ENCODE peak calls at places on chromosomes 11 and 22, in eight cellular contexts. V is choroid plexus epithelial cell, I is fibroblast of pulmonary artery, Y is WERI-Rb-1, X is MM.1S, C is HL-60, P is psoas muscle, O is brain microvascular endothelial cell. L is an unnamed sample.

GRCh38 chr11:44457862-44458261 is 107.6 kb upstream of the CD82 start:
- DNase-seq in I (no peak), X (no peak), P (no peak), Y (no peak), O (no peak), C (no peak), V (no peak), L (no peak)

GRCh38 chr11:13772223-13773046 is 104.0 kb downstream of the FAR1 start:
- DNase-seq in X (peak; percentile 80), P (no peak), Y (peak; percentile 20), V (peak; percentile 84), C (peak; percentile 29), I (peak; percentile 80), O (peak; percentile 28), L (peak; percentile 74)

GRCh38 chr22:31477329-31477728 is 12.3 kb downstream of the EIF4ENIF1 start:
- DNase-seq in I (no peak), Y (no peak), X (peak; percentile 60), C (no peak), O (no peak), V (no peak), P (no peak), L (peak; percentile 73)

GRCh38 chr22:20453222-20453621 is 15.6 kb upstream of the SCARF2 start:
- DNase-seq in Y (no peak), I (no peak), C (no peak), V (no peak), O (no peak), X (no peak), P (no peak), L (no peak)

GRCh38 chr11:91755951-91756707 is 468.5 kb upstream of the FAT3 start:
- DNase-seq in I (no peak), P (no peak), C (no peak), O (no peak), Y (no peak), X (no peak), V (no peak), L (no peak)

GRCh38 chr11:100354736-100355135 is 332.4 kb upstream of the ARHGAP42 start:
- DNase-seq in X (no peak), V (peak; percentile 13), P (no peak), Y (no peak), C (no peak), O (peak; percentile 20), I (no peak), L (no peak)

GRCh38 chr11:10792385-10793068 is 16.2 kb downstream of the EIF4G2 start:
- DNase-seq in C (peak; percentile 87), I (peak; percentile 76), V (peak; percentile 73), P (peak; percentile 95), O (peak; percentile 65), Y (peak; percentile 94), X (peak; percentile 79), L (peak; percentile 88)

GRCh38 chr11:107716884-107717532 is 5.2 kb upstream of the SLN start:
- DNase-seq in Y (no peak), P (no peak), C (no peak), X (no peak), O (peak; percentile 34), I (no peak), V (no peak), L (no peak)

GRCh38 chr22:18024276-18024939 is at the start of gene MICAL3:
- DNase-seq in V (peak; percentile 64), C (peak; percentile 18), Y (peak; percentile 60), I (peak; percentile 64), O (no peak), X (peak; percentile 80), P (peak; percentile 79), L (peak; percentile 69)

GRCh38 chr11:44199298-44199697 is 103.8 kb downstream of the EXT2 start:
- DNase-seq in C (no peak), I (no peak), X (no peak), Y (no peak), O (no peak), P (no peak), V (no peak), L (no peak)

GRCh38 chr11:2577071-2578005 is 122.5 kb downstream of the KCNQ1OT1 start:
- DNase-seq in V (no peak), P (peak; percentile 46), Y (peak; percentile 6), C (no peak), I (no peak), O (no peak), X (no peak), L (no peak)

GRCh38 chr22:17816649-17817048 is 42.4 kb upstream of the BID start:
- DNase-seq in P (no peak), Y (no peak), C (no peak), X (no peak), V (no peak), O (no peak), I (no peak), L (no peak)

GRCh38 chr11:35622070-35622469 is 3.8 kb downstream of the FJX1 start:
- DNase-seq in P (no peak), C (no peak), X (no peak), I (peak; percentile 88), O (peak; percentile 79), Y (no peak), V (peak; percentile 92), L (no peak)

GRCh38 chr11:75759832-75760231 is 8.7 kb upstream of the DGAT2 start:
- DNase-seq in C (no peak), O (no peak), P (no peak), I (no peak), X (no peak), V (no peak), Y (no peak), L (no peak)

GRCh38 chr11:119347242-119347641 is 737 bp upstream of the MFRP start:
- DNase-seq in X (no peak), V (no peak), Y (no peak), C (no peak), O (no peak), P (no peak), I (no peak), L (no peak)

GRCh38 chr22:39991164-39991860 is 3.4 kb upstream of the FAM83F start:
- DNase-seq in Y (no peak), C (no peak), V (no peak), X (no peak), I (no peak), P (no peak), O (no peak), L (no peak)

GRCh38 chr22:31822523-31822922 is 68.7 kb downstream of the DEPDC5 start:
- DNase-seq in C (no peak), X (no peak), V (no peak), I (no peak), O (no peak), Y (no peak), P (no peak), L (no peak)

GRCh38 chr22:22105364-22105763 is 122.8 kb upstream of the TOP3B start:
- DNase-seq in V (no peak), P (no peak), Y (no peak), X (no peak), O (no peak), I (no peak), C (no peak), L (no peak)

GRCh38 chr22:22099833-22100812 is 117.5 kb upstream of the TOP3B start:
- DNase-seq in I (peak; percentile 24), X (peak; percentile 31), O (peak; percentile 13), P (no peak), V (peak; percentile 49), C (peak; percentile 26), Y (peak; percentile 32), L (peak; percentile 5)

GRCh38 chr22:22106855-22107254 is 124.3 kb upstream of the TOP3B start:
- DNase-seq in C (no peak), V (no peak), O (no peak), P (no peak), X (no peak), I (no peak), Y (no peak), L (no peak)

GRCh38 chr22:22099194-22099486 is 116.6 kb upstream of the TOP3B start:
- DNase-seq in C (no peak), Y (no peak), V (no peak), P (no peak), O (no peak), I (no peak), X (peak; percentile 49), L (peak; percentile 43)

GRCh38 chr22:22103078-22103593 is 120.5 kb upstream of the TOP3B start:
- DNase-seq in X (no peak), P (no peak), O (no peak), C (peak; percentile 26), Y (peak; percentile 28), I (peak; percentile 11), V (peak; percentile 13), L (peak; percentile 19)
- TF ChIP-seq CTCF in X (peak; percentile 56), P (peak; percentile 19), O (peak; percentile 71), C (no peak), Y (peak; percentile 78), I (peak; percentile 54), V (peak; percentile 64), L (peak; percentile 47)

GRCh38 chr22:41862160-41862529 is 29.2 kb downstream of the SREBF2 start:
- DNase-seq in Y (no peak), I (peak; percentile 40), O (no peak), C (peak; percentile 74), P (no peak), V (peak; percentile 49), X (no peak), L (peak; percentile 85)
- H3K4me3 ChIP-seq in Y (no peak overlapping the region), I (no peak overlapping the region), O (no peak overlapping the region), C (no peak overlapping the region), P (no peak overlapping the region), V (no peak overlapping the region), X (no peak overlapping the region), L (peak overlapping the region; percentile 29)

DNA sequence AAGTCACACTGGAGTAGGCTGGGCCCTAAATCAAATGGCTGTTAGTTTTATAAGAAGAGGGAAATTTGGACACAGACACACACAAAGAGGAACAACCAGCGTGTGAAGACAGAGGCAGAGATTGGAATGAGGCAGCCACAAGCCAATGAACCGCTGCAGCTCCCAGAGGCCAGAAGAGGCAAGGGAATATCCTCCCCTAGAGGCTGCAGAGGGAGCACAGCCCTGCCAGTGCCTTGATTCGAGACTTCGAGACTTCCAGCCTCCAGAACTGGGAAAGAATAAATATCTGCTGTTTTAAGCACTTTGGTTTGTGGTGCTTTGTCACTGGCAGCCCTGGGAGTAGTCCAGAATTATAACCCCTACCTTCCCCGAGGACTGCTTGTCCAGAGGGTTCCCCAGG is 484.4 kb downstream of the MN1 start:
- DNase-seq in P (no peak), X (no peak), Y (peak; percentile 33), I (peak; percentile 28), C (no peak), V (no peak), O (no peak), L (no peak)
- TF ChIP-seq CTCF in P (no peak), X (no peak), Y (peak; percentile 74), I (peak; percentile 31), C (no peak), V (peak; percentile 33), O (peak; percentile 48), L (no peak)

GRCh38 chr11:69913591-69914285 is 94.5 kb upstream of the FGF3 start:
- DNase-seq in O (no peak), I (no peak), P (peak; percentile 42), C (no peak), X (no peak), V (no peak), Y (no peak), L (no peak)

GRCh38 chr11:69910519-69911309 is 91.5 kb upstream of the FGF3 start:
- DNase-seq in I (no peak), P (peak; percentile 37), V (no peak), X (no peak), C (no peak), O (no peak), Y (no peak), L (no peak)

GRCh38 chr11:69911310-69912160 is 92.3 kb upstream of the FGF3 start:
- DNase-seq in O (no peak), Y (no peak), I (no peak), C (no peak), V (no peak), X (no peak), P (peak; percentile 58), L (no peak)

GRCh38 chr11:69912911-69913451 is 93.8 kb upstream of the FGF3 start:
- DNase-seq in Y (no peak), C (peak; percentile 6), I (no peak), O (no peak), V (peak; percentile 43), P (peak; percentile 32), X (peak; percentile 23), L (peak; percentile 18)

GRCh38 chr11:69912161-69912910 is 93.1 kb upstream of the FGF3 start:
- DNase-seq in P (peak; percentile 42), X (no peak), C (no peak), I (no peak), O (no peak), V (no peak), Y (no peak), L (no peak)
- H3K4me3 ChIP-seq in P (no peak overlapping the region), X (no peak overlapping the region), C (no peak overlapping the region), I (no peak overlapping the region), O (no peak overlapping the region), V (no peak overlapping the region), Y (no peak overlapping the region), L (no peak overlapping the region)

L was measured in GM12865.